ENCODE peak calls at places on chromosomes 13 and 19, in eight cellular contexts. One of them, this sample, is unnamed.

GRCh38 chr19:11414544-11414943 is 4.6 kb downstream of the RGL3 start:
- DNase-seq in fibroblast of lung: no peak
- DNase-seq in left ventricle myocardium inferior: no peak
- DNase-seq in HCT116: no peak
- DNase-seq in choroid plexus epithelial cell: no peak
- DNase-seq in OCI-LY7: no peak
- DNase-seq in AG09309: no peak
- DNase-seq in cardiac fibroblast: no peak
- DNase-seq in this sample: no peak

GRCh38 chr13:114115191-114115671 is 17.2 kb downstream of the RASA3 start:
- DNase-seq in fibroblast of lung: peak; percentile 92
- DNase-seq in left ventricle myocardium inferior: no peak
- DNase-seq in HCT116: no peak
- DNase-seq in choroid plexus epithelial cell: peak; percentile 75
- DNase-seq in OCI-LY7: no peak
- DNase-seq in AG09309: no peak
- DNase-seq in cardiac fibroblast: peak; percentile 90
- DNase-seq in this sample: no peak

GRCh38 chr19:58544591-58545285 is 874 bp downstream of the TRIM28 start:
- DNase-seq in fibroblast of lung: peak; percentile 32
- DNase-seq in left ventricle myocardium inferior: no peak
- DNase-seq in HCT116: no peak
- DNase-seq in choroid plexus epithelial cell: peak; percentile 62
- DNase-seq in OCI-LY7: peak; percentile 78
- DNase-seq in AG09309: no peak
- DNase-seq in cardiac fibroblast: peak; percentile 47
- DNase-seq in this sample: peak; percentile 72

GRCh38 chr19:17807731-17808316 is 12.9 kb downstream of the B3GNT3 start:
- DNase-seq in fibroblast of lung: no peak
- DNase-seq in left ventricle myocardium inferior: no peak
- DNase-seq in HCT116: no peak
- DNase-seq in choroid plexus epithelial cell: no peak
- DNase-seq in OCI-LY7: no peak
- DNase-seq in AG09309: no peak
- DNase-seq in cardiac fibroblast: no peak
- DNase-seq in this sample: no peak

GRCh38 chr13:84137292-84137691 is 255.0 kb upstream of the SLITRK1 start:
- DNase-seq in fibroblast of lung: peak; percentile 48
- DNase-seq in left ventricle myocardium inferior: no peak
- DNase-seq in HCT116: no peak
- DNase-seq in choroid plexus epithelial cell: peak; percentile 14
- DNase-seq in OCI-LY7: no peak
- DNase-seq in AG09309: peak; percentile 21
- DNase-seq in cardiac fibroblast: no peak
- DNase-seq in this sample: peak; percentile 55

GRCh38 chr19:49331616-49332055 is 3.6 kb upstream of the CD37 start:
- DNase-seq in fibroblast of lung: peak; percentile 51
- DNase-seq in left ventricle myocardium inferior: no peak
- DNase-seq in HCT116: peak; percentile 37
- DNase-seq in choroid plexus epithelial cell: peak; percentile 83
- DNase-seq in OCI-LY7: peak; percentile 91
- DNase-seq in AG09309: no peak
- DNase-seq in cardiac fibroblast: peak; percentile 59
- DNase-seq in this sample: peak; percentile 90

GRCh38 chr19:17329768-17330545 is 4.7 kb downstream of the ANO8 start:
- DNase-seq in fibroblast of lung: no peak
- DNase-seq in left ventricle myocardium inferior: no peak
- DNase-seq in HCT116: no peak
- DNase-seq in choroid plexus epithelial cell: no peak
- DNase-seq in OCI-LY7: no peak
- DNase-seq in AG09309: no peak
- DNase-seq in cardiac fibroblast: no peak
- DNase-seq in this sample: no peak

GRCh38 chr13:28705734-28706133 is 13.0 kb downstream of the SLC46A3 start:
- DNase-seq in fibroblast of lung: no peak
- DNase-seq in left ventricle myocardium inferior: no peak
- DNase-seq in HCT116: no peak
- DNase-seq in choroid plexus epithelial cell: peak; percentile 24
- DNase-seq in OCI-LY7: no peak
- DNase-seq in AG09309: peak; percentile 70
- DNase-seq in cardiac fibroblast: peak; percentile 36
- DNase-seq in this sample: no peak

GRCh38 chr19:18502633-18503294 is 19.1 kb downstream of the ELL start:
- DNase-seq in fibroblast of lung: no peak
- DNase-seq in left ventricle myocardium inferior: peak; percentile 56
- DNase-seq in HCT116: no peak
- DNase-seq in choroid plexus epithelial cell: no peak
- DNase-seq in OCI-LY7: no peak
- DNase-seq in AG09309: no peak
- DNase-seq in cardiac fibroblast: no peak
- DNase-seq in this sample: no peak

GRCh38 chr19:47228168-47228936 is 2.6 kb downstream of the BBC3 start:
- DNase-seq in fibroblast of lung: no peak
- DNase-seq in left ventricle myocardium inferior: peak; percentile 52
- DNase-seq in HCT116: no peak
- DNase-seq in choroid plexus epithelial cell: no peak
- DNase-seq in OCI-LY7: peak; percentile 59
- DNase-seq in AG09309: no peak
- DNase-seq in cardiac fibroblast: peak; percentile 33
- DNase-seq in this sample: peak; percentile 57

GRCh38 chr19:42129399-42130253 is 2.6 kb downstream of the POU2F2 start:
- DNase-seq in fibroblast of lung: peak; percentile 45
- DNase-seq in left ventricle myocardium inferior: peak; percentile 29
- DNase-seq in HCT116: no peak
- DNase-seq in choroid plexus epithelial cell: peak; percentile 38
- DNase-seq in OCI-LY7: peak; percentile 97
- DNase-seq in AG09309: no peak
- DNase-seq in cardiac fibroblast: peak; percentile 58
- DNase-seq in this sample: peak; percentile 93

GRCh38 chr13:95207769-95208366 is 93.4 kb downstream of the ABCC4 start:
- DNase-seq in fibroblast of lung: no peak
- DNase-seq in left ventricle myocardium inferior: no peak
- DNase-seq in HCT116: no peak
- DNase-seq in choroid plexus epithelial cell: no peak
- DNase-seq in OCI-LY7: peak; percentile 58
- DNase-seq in AG09309: no peak
- DNase-seq in cardiac fibroblast: no peak
- DNase-seq in this sample: peak; percentile 69

GRCh38 chr19:40597329-40597838 is 3.8 kb upstream of the LTBP4 start:
- DNase-seq in fibroblast of lung: no peak
- DNase-seq in left ventricle myocardium inferior: no peak
- DNase-seq in HCT116: no peak
- DNase-seq in choroid plexus epithelial cell: no peak
- DNase-seq in OCI-LY7: no peak
- DNase-seq in AG09309: no peak
- DNase-seq in cardiac fibroblast: no peak
- DNase-seq in this sample: no peak

GRCh38 chr19:40592170-40592569 is 9.0 kb upstream of the LTBP4 start:
- DNase-seq in fibroblast of lung: peak; percentile 78
- DNase-seq in left ventricle myocardium inferior: no peak
- DNase-seq in HCT116: no peak
- DNase-seq in choroid plexus epithelial cell: peak; percentile 90
- DNase-seq in OCI-LY7: peak; percentile 79
- DNase-seq in AG09309: no peak
- DNase-seq in cardiac fibroblast: peak; percentile 77
- DNase-seq in this sample: peak; percentile 80

GRCh38 chr19:40594251-40594650 is 6.9 kb upstream of the LTBP4 start:
- DNase-seq in fibroblast of lung: no peak
- DNase-seq in left ventricle myocardium inferior: no peak
- DNase-seq in HCT116: no peak
- DNase-seq in choroid plexus epithelial cell: no peak
- DNase-seq in OCI-LY7: peak; percentile 36
- DNase-seq in AG09309: no peak
- DNase-seq in cardiac fibroblast: no peak
- DNase-seq in this sample: no peak

GRCh38 chr19:40596608-40597328 is 4.4 kb upstream of the LTBP4 start:
- DNase-seq in fibroblast of lung: peak; percentile 60
- DNase-seq in left ventricle myocardium inferior: peak; percentile 64
- DNase-seq in HCT116: peak; percentile 67
- DNase-seq in choroid plexus epithelial cell: peak; percentile 53
- DNase-seq in OCI-LY7: no peak
- DNase-seq in AG09309: no peak
- DNase-seq in cardiac fibroblast: peak; percentile 63
- DNase-seq in this sample: no peak

GRCh38 chr19:40594657-40595077 is 6.5 kb upstream of the LTBP4 start:
- DNase-seq in fibroblast of lung: peak; percentile 75
- DNase-seq in left ventricle myocardium inferior: no peak
- DNase-seq in HCT116: no peak
- DNase-seq in choroid plexus epithelial cell: peak; percentile 39
- DNase-seq in OCI-LY7: no peak
- DNase-seq in AG09309: no peak
- DNase-seq in cardiac fibroblast: peak; percentile 51
- DNase-seq in this sample: no peak
- TF ChIP-seq CTCF in fibroblast of lung: peak; percentile 12
- TF ChIP-seq CTCF in left ventricle myocardium inferior: no peak
- TF ChIP-seq CTCF in HCT116: no peak
- TF ChIP-seq CTCF in choroid plexus epithelial cell: peak; percentile 30
- TF ChIP-seq CTCF in OCI-LY7: no peak
- TF ChIP-seq CTCF in AG09309: peak; percentile 15
- TF ChIP-seq CTCF in cardiac fibroblast: peak; percentile 20
- TF ChIP-seq CTCF in this sample: no peak

DNA sequence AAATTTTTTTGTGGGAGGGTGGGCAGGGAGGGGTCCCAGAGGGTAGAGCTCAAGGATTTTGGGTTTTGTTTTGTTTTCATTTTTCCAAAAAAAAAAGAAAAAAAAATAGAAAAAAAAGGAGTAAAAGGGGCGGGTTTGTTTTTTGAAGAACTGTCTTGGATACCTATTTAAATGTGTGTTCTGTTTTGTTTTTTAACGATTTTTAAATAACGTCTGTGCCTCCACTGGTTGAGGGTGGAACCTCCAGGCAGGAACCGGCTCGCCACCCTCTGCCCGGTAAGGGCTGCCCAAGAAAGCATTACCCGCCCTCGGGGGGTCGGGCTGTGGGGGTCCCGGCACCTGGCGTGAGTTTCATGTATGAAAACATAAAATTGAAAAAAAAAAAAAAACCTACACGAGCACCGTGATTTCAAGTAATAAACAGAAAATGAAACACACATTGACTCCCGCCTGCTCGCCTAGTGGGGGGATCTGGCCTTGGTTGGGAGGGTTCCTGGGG is 10.4 kb downstream of the MIDN start:
- DNase-seq in fibroblast of lung: no peak
- DNase-seq in left ventricle myocardium inferior: no peak
- DNase-seq in HCT116: no peak
- DNase-seq in choroid plexus epithelial cell: no peak
- DNase-seq in OCI-LY7: peak; percentile 46
- DNase-seq in AG09309: no peak
- DNase-seq in cardiac fibroblast: no peak
- DNase-seq in this sample: no peak
- H3K4me3 ChIP-seq in fibroblast of lung: no peak overlapping the region
- H3K4me3 ChIP-seq in left ventricle myocardium inferior: peak overlapping the region; percentile 75
- H3K4me3 ChIP-seq in HCT116: peak overlapping the region; percentile 31
- H3K4me3 ChIP-seq in choroid plexus epithelial cell: no peak overlapping the region
- H3K4me3 ChIP-seq in OCI-LY7: peak overlapping the region; percentile 78
- H3K4me3 ChIP-seq in AG09309: no peak overlapping the region
- H3K4me3 ChIP-seq in cardiac fibroblast: no peak overlapping the region
- H3K4me3 ChIP-seq in this sample: peak overlapping the region; percentile 83

GRCh38 chr13:46403851-46404731 is 17.0 kb upstream of the RUBCNL start:
- DNase-seq in fibroblast of lung: no peak
- DNase-seq in left ventricle myocardium inferior: no peak
- DNase-seq in HCT116: no peak
- DNase-seq in choroid plexus epithelial cell: no peak
- DNase-seq in OCI-LY7: peak; percentile 46
- DNase-seq in AG09309: no peak
- DNase-seq in cardiac fibroblast: no peak
- DNase-seq in this sample: no peak
- TF ChIP-seq CTCF in fibroblast of lung: no peak
- TF ChIP-seq CTCF in left ventricle myocardium inferior: no peak
- TF ChIP-seq CTCF in HCT116: no peak
- TF ChIP-seq CTCF in choroid plexus epithelial cell: no peak
- TF ChIP-seq CTCF in OCI-LY7: no peak
- TF ChIP-seq CTCF in AG09309: no peak
- TF ChIP-seq CTCF in cardiac fibroblast: no peak
- TF ChIP-seq CTCF in this sample: no peak

DNA sequence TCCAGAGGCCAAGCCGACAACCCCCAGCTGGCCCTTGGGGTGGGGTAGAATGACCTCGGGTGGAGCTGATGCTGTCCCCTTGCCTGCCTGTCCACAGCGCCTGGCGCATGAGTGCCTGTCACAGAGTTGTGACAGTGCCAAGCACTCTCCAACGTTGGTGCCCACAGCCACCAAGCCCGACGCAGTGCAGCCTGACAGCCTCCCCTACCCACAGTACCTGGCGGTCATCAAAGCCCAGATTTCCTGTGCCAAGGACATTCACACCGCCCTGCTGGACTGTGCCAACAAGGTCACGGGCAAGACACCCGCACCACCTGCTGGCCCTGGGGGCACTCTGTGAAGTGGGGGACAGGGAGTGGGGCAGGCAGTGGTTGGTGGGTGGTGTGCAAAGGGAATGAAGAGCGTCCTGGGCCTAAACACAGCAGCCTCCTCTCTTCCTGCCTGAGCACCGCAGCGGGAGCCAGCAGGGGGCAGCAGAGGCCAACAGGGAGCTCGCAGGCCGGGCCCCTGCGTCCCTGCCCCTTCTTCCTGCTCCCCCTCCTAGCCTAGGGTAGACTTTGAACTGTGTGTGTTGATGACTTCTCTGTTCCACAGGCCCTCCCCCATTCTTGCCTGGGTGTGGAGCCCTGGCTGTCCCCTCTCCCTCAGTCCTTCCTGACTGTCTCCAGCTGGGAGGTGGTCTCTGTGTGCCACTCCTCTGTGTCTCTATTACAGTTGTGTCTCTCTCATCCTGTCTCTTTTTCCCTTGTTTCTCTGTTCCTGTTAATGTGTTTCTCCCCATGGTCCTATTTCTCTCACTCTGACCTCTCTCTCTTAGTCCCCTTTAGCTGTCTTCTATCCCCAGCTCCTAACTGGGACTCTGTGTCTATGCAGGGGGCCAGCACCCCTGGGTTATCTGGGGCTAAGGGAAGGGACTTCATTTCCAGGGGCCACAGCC is 6.5 kb downstream of the MED29 start:
- DNase-seq in fibroblast of lung: peak; percentile 63
- DNase-seq in left ventricle myocardium inferior: peak; percentile 91
- DNase-seq in HCT116: peak; percentile 72
- DNase-seq in choroid plexus epithelial cell: peak; percentile 90
- DNase-seq in OCI-LY7: peak; percentile 89
- DNase-seq in AG09309: no peak
- DNase-seq in cardiac fibroblast: peak; percentile 88
- DNase-seq in this sample: peak; percentile 95
- H3K4me3 ChIP-seq in fibroblast of lung: no peak overlapping the region
- H3K4me3 ChIP-seq in left ventricle myocardium inferior: peak overlapping the region; percentile 14
- H3K4me3 ChIP-seq in HCT116: no peak overlapping the region
- H3K4me3 ChIP-seq in choroid plexus epithelial cell: peak overlapping the region; percentile 11
- H3K4me3 ChIP-seq in OCI-LY7: peak overlapping the region; percentile 27
- H3K4me3 ChIP-seq in AG09309: no peak overlapping the region
- H3K4me3 ChIP-seq in cardiac fibroblast: no peak overlapping the region
- H3K4me3 ChIP-seq in this sample: peak overlapping the region; percentile 50